ENCODE peak calls at places on chromosome 19, in four cellular contexts. H is uterus, D is mesenchymal stem cell, V is GM23248. K is an unnamed sample. For H3K4me1, the result is how much of the 10 kb centered on the place peaks cover.

GRCh38 chr19:19817357-19817756 is 4.2 kb downstream of the ZNF506 start:
- DNase-seq in H (no peak), D (no peak), V (no peak), K (no peak)

GRCh38 chr19:14363203-14364097 is 17.8 kb upstream of the ADGRE5 start:
- DNase-seq in V (peak), H (peak), D (peak), K (no peak)

GRCh38 chr19:50667177-50667758 is 18.0 kb downstream of the C19orf81 start:
- DNase-seq in V (no peak), D (no peak), H (no peak), K (no peak)

GRCh38 chr19:44682807-44683206 is 11.5 kb downstream of the CEACAM19 start:
- DNase-seq in V (no peak), H (no peak), D (no peak), K (no peak)

GRCh38 chr19:42295831-42296525 is 6.0 kb upstream of the PRR19 start:
- DNase-seq in D (peak), V (peak), H (peak), K (peak)

GRCh38 chr19:13796301-13797057 is 1.2 kb downstream of the ZSWIM4 start:
- DNase-seq in H (peak), D (peak), V (peak), K (no peak)

GRCh38 chr19:33797821-33798633 is 1.4 kb downstream of the KCTD15 start:
- DNase-seq in D (peak), H (peak), V (peak), K (no peak)

GRCh38 chr19:41225238-41226052 is 6.4 kb downstream of the AXL start:
- DNase-seq in D (peak), H (peak), V (peak), K (no peak)

GRCh38 chr19:17761148-17761547 is 9.9 kb downstream of the FCHO1 start:
- DNase-seq in H (no peak), D (no peak), V (no peak), K (no peak)

GRCh38 chr19:19821366-19822147 is at the start of gene ZNF506:
- DNase-seq in H (peak), D (peak), V (peak), K (peak)

GRCh38 chr19:23762884-23763711 is 4.4 kb upstream of the ZNF681 start:
- DNase-seq in D (peak), H (peak), V (peak), K (peak)

GRCh38 chr19:39433480-39434079 is 2.2 kb downstream of the RPS16 start:
- DNase-seq in V (no peak), H (no peak), D (no peak), K (no peak)

GRCh38 chr19:42255766-42256750 is 1.1 kb upstream of the ERF start:
- DNase-seq in V (peak), D (peak), H (peak), K (no peak)

GRCh38 chr19:994516-994915 is 5.7 kb upstream of the GRIN3B start:
- DNase-seq in V (no peak), D (no peak), H (no peak), K (no peak)

GRCh38 chr19:19552811-19553210 is 14.7 kb downstream of the CILP2 start:
- DNase-seq in V (peak), D (peak), H (no peak), K (peak)

GRCh38 chr19:19732579-19733501 is at the start of gene ZNF14:
- DNase-seq in V (peak), H (peak), D (peak), K (peak)

GRCh38 chr19:29583196-29584006 is 22.7 kb upstream of the POP4 start:
- DNase-seq in V (peak), H (no peak), D (no peak), K (no peak)

GRCh38 chr19:33804021-33804799 is 7.5 kb downstream of the KCTD15 start:
- DNase-seq in V (peak), H (peak), D (no peak), K (no peak)

GRCh38 chr19:18503971-18504885 is 17.6 kb downstream of the ELL start:
- DNase-seq in V (no peak), H (no peak), D (no peak), K (no peak)

DNA sequence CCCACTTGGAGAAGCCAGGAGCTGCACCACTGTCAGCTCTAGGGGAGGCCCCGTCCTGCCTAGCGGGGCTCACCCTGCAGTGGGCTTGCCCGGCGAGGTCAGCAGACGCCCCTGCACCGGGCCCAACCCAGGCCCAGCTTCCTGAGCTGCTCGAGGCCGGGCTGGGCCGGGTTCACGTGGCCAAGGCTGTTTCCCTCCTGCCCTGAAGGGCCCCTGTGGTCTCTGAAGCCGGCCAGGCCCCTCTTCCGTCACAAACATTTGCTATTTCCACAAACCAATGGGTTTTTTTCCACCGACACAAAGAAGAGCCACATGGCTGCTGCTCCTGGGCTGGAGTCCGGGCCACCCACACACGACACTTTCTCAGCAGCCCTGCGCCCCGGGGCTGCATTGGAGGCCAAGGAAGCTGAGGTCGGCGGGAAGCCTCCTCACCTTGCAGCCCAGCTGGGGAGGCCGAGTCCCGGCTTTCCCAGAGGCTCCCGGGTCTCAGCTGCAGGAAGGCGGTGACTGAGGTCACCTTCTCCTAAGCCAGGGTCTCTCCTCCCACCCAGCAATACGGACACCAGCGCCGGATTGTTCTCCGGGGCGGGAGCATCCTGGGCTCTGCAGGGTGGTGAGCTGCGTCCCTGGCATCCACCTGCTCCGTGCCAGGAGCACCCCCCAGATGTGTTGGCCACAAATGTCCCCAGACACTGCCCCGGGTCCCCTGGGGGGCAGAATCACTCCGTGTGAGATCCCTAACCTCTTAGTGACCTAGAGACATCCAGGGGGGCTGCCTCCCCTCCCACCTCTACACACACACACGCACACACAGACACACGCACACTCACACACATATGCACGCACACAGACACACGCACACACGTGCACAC is 80.5 kb downstream of the GADD45B start:
- DNase-seq in D (no peak), H (no peak), V (no peak), K (no peak)
- H3K4me1 ChIP-seq in D (under half), H (under half), V (under half), K (under half)

DNA sequence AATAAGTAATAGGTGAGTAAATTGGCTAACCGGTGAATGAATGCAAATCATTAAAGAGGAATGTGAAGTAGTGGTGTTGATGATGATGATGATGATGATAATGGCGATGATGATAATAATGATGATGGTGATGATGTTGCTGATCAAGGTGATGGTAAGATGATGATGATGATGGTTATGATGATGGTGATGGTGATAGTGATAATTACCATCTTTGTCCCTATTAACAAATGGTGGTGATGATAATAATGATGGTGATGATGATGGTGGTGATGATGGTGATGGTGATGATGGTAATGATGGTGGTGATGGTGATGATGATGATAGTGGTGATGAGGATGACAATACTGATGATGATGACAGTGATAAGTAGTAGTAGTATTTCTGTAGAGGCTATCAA is 452.6 kb downstream of the ZNF536 start:
- DNase-seq in D (no peak), V (no peak), H (no peak), K (no peak)
- H3K27ac ChIP-seq in D (no peak), V (no peak), H (no peak), K (no peak)

GRCh38 chr19:8335343-8336071 is 7.6 kb downstream of the KANK3 start:
- DNase-seq in H (no peak), D (no peak), V (peak), K (peak)
- H3K4me3 ChIP-seq in H (no peak), D (peak), V (peak), K (no peak)

GRCh38 chr19:5956728-5957127 is 21.2 kb downstream of the RANBP3 start:
- DNase-seq in H (no peak), D (no peak), V (no peak), K (no peak)

GRCh38 chr19:5955638-5955935 is 22.4 kb downstream of the RANBP3 start:
- DNase-seq in V (peak), D (peak), H (no peak), K (no peak)

GRCh38 chr19:5956323-5956722 is 21.6 kb downstream of the RANBP3 start:
- DNase-seq in D (no peak), V (no peak), H (no peak), K (no peak)

GRCh38 chr19:5958074-5958850 is 19.7 kb downstream of the RANBP3 start:
- DNase-seq in H (no peak), V (no peak), D (no peak), K (no peak)

DNA sequence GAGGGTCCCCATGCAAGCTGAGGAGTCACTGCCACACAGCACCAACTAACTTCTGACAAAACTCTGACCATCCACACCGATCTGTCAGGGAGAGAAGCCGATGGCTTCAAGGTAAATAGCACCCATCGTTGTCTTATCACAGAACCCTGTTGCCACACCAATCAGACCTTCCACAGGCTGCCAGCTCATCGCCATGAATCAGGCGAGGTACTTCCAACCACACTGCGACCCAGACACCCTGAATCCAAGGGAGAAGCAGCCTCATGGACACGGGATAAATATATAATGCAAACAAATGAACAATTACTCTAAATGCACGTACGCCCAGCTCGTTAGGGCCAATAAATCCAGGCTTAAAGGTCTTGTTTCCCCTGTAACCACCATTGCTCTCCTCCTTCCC is 20.8 kb downstream of the RANBP3 start:
- DNase-seq in V (peak), H (no peak), D (no peak), K (no peak)
- H3K4me1 ChIP-seq in V (under half), H (under half), D (under half), K (half or more)

DNA sequence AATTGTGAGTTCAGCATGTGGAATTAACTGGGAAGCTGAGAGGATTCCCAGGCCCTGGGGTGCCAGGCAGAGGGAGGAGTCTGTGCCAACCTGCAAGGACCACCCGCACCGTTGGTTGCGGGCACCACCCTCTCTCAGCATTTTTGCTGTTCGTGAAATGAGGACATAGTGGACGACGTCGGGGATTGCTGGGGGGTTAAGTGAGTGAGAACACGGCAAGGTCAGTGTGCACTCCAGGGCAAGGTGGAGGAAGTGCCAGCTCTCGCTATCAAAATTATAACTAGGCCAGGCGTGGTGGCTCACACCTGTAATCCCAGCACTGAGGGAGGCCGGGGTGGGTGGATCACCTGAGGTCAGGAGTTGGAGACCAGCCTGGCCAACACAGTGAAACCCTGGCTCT is 2.2 kb downstream of the FXYD3 start:
- DNase-seq in V (no peak), H (no peak), D (no peak), K (no peak)
- H3K27ac ChIP-seq in V (no peak), H (no peak), D (no peak), K (no peak)

DNA sequence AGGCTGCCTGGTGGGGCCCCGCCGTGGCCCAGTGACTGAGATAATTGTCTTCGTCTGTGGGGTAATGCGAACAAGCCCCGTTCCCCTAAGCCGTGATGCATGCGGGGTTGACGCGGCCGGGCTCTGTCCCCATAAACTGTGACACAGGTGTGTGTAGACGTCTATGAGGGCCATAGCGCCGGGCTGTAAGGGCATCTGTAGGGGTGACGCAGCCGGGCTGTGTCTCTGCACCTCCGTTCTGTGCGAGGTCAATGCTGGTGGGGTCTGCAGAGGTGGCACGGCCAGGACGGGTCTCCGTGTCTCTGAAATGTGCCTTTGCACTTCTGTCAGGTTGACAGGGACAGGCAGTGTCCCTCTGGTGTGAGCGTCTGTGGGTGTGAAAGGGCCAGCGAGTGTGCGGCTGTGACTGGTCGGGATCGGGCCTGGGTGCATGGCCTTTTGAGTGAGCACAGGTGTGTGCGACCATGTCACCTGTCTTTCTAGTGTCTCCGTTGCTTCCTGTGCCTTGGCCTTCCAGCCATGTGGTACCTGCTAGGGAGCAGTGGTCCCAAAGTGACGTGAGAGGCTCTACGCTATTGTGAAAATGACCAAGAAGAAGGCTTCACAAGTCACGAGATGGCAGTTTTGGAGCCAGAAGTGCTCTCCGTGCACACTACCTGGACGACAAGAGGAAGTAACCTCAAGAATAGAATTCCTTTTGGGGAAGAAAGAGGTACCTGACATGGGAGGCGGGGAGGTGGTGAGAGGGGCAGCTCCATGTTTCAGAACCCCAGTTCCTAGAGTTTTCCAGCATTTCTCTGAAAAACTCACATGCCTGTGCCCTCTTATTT is 16.4 kb upstream of the ZNF331 start:
- DNase-seq in D (no peak), V (no peak), H (no peak), K (no peak)
- H3K4me3 ChIP-seq in D (peak), V (peak), H (peak), K (peak)

DNA sequence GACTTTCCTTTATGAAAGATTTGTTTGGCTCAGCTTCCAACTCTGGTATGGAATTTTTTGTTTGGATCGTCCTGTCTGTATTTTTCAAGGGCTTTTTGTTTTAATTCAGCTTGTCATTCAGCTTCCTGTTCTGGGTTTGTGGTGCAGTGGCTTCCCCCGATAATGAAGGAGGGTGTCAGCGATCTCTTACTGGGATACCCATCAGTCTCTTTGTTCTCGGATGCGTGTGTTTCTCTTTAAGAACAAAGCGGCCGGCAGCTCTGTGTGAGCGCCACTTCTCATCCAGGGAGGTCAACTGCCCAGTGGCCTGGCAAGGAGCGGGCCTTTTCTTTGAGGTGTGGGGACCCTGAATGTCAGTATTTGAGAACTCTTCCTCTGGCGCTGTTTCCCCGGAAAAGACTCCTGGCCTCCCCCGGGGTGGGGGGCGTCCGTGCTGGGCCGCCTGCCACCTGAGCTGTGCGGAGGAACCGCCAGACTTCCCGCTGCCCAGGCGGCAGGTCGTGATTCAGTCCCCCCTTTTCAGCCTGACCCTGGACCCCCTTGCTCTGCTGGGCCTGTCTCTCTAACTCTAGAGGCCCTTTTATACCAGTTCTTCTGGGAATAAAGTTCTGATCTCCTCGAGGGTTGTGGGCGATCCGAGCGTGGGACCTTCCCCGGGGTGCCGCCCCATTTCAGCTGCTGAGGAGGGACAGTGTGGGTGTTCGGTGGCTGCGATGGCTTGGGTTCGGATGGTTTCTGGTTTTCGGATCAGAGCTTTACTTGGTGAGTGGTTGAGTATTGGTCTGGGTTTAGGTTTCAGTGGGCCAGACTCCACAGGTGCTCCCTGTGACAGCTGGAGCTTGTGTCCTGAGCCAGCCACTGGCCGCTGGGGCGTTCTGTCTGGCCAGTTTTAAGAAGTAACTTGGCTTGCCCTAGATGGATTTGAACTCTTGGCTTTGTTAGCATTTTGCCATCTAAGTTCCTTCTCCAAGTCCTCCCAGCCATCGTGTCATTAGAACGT is 3.4 kb downstream of the SF3A2 start:
- DNase-seq in V (peak), H (no peak), D (no peak), K (no peak)
- H3K4me1 ChIP-seq in V (under half), H (under half), D (under half), K (under half)

DNA sequence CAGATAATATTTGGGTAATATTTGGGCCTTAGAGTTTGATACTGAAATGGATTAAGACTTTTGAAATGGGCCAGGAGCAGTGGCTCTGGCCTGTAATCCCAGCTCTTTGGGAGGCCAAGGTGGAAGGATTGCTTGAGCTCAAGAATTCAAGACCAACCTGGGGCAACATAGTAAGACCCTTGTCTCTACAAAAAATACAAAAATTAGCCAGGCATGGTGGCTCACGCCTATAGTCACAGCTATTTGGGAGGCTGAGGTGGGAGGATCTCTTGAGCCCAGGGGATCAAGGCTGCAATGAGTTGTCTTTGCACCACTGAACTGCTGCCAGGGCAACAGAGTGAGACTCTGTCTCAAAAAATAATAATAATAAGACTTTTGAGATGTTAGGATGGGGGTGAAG is 926 bp upstream of the ZNF836 start:
- DNase-seq in D (no peak), V (no peak), H (no peak), K (no peak)
- H3K27ac ChIP-seq in D (no peak), V (no peak), H (peak), K (no peak)

GRCh38 chr19:6373813-6374108 is 1.2 kb downstream of the ALKBH7 start:
- DNase-seq in D (no peak), V (no peak), H (no peak), K (no peak)
- H3K4me3 ChIP-seq in D (peak), V (peak), H (peak), K (peak)

DNA sequence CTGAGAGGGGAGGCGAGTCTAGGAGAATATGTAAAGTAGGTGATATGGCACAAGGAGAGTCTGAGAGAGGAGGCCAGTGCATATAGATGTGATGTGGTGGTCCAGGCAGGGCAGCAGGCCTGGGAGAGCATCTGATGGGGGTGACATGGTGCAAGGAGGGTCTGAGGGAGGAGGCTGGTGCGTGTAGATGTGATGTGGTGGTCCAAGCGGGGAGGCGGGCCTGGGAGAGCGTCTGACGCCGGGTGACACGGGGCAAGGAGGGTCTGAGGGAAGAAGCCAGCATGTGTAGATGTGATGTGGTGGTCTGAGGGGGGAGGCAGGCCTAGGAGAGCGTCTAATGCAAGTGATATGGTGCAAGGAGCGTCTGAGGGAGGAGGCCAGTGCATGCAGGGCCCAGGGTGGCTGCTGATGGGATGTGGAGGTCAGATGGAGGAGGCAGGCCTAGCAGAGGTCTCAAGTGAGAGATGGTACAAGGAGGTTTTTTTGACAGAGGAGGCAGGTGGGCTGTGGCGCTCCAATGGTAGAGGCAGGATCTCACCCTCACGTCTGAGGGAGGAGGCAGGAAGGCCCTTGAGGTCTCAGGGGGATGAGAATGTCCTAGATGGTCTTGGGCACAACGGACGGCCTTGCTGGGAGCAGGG is 16.2 kb downstream of the NFIC start:
- DNase-seq in H (no peak), D (no peak), V (no peak), K (no peak)
- H3K4me1 ChIP-seq in H (under half), D (under half), V (under half), K (under half)

K was measured in Karpas-422.